ENCODE peak calls at places on chromosomes 4 and X, in five cellular contexts. X is brain microvascular endothelial cell, W is lower leg skin, I is left lung, U is neuronal stem cell. R is an unnamed sample.

GRCh38 chr4:100907465-100908454 is 389.9 kb upstream of the EMCN start:
- DNase-seq in U (no peak), W (no peak), I (no peak), X (no peak), R (no peak)

GRCh38 chr4:163901305-163901704 is 406.8 kb downstream of the TMA16 start:
- DNase-seq in W (no peak), X (no peak), I (no peak), U (no peak), R (no peak)

GRCh38 chr4:44804301-44804700 is 77.9 kb upstream of the GNPDA2 start:
- DNase-seq in U (no peak), W (no peak), I (no peak), X (no peak), R (no peak)

GRCh38 chrX:123190096-123190495 is 6.0 kb downstream of the GRIA3 start:
- DNase-seq in I (no peak), W (no peak), U (no peak), X (no peak), R (no peak)

GRCh38 chrX:40099046-40099968 is 1.5 kb upstream of the BCOR start:
- DNase-seq in W (no peak), U (no peak), I (peak; percentile 84), X (no peak), R (peak; percentile 72)

GRCh38 chr4:139099366-139099982 is 77.5 kb downstream of the ELF2 start:
- DNase-seq in U (peak; percentile 83), W (peak; percentile 51), I (no peak), X (peak; percentile 53), R (no peak)

GRCh38 chr4:78150465-78150864 is 93.3 kb downstream of the FRAS1 start:
- DNase-seq in I (no peak), W (no peak), X (no peak), U (no peak), R (no peak)

GRCh38 chr4:75708218-75708691 is 16.1 kb upstream of the USO1 start:
- DNase-seq in U (no peak), I (no peak), W (no peak), X (no peak), R (no peak)

GRCh38 chrX:150211988-150212387 is 151.1 kb upstream of the MAMLD1 start:
- DNase-seq in U (no peak), W (no peak), I (no peak), X (peak; percentile 33), R (no peak)

GRCh38 chrX:152813211-152813610 is 17.3 kb downstream of the CETN2 start:
- DNase-seq in X (no peak), U (no peak), I (no peak), W (no peak), R (no peak)

GRCh38 chr4:161555689-161556660 is 607.8 kb downstream of the FSTL5 start:
- DNase-seq in U (no peak), W (no peak), X (peak; percentile 83), I (no peak), R (no peak)

GRCh38 chr4:80806472-80806871 is 224.0 kb upstream of the BMP3 start:
- DNase-seq in X (no peak), U (no peak), W (no peak), I (no peak), R (no peak)

GRCh38 chr4:65502151-65502691 is 168.1 kb downstream of the EPHA5 start:
- DNase-seq in I (no peak), X (peak; percentile 44), W (no peak), U (no peak), R (no peak)

GRCh38 chr4:825063-825968 is 613 bp downstream of the CPLX1 start:
- DNase-seq in X (no peak), U (peak; percentile 48), W (no peak), I (peak; percentile 72), R (peak; percentile 63)

GRCh38 chrX:136954930-136955329 is 74.4 kb upstream of the RBMX start:
- DNase-seq in X (no peak), I (no peak), U (no peak), W (no peak), R (no peak)

GRCh38 chr4:176274441-176274840 is 5.4 kb upstream of the ASB5 start:
- DNase-seq in X (no peak), I (no peak), U (no peak), W (no peak), R (no peak)

GRCh38 chr4:142367326-142368188 is 478.5 kb downstream of the INPP4B start:
- DNase-seq in X (no peak), U (no peak), W (no peak), I (no peak), R (no peak)

GRCh38 chr4:47374477-47374876 is 89.0 kb downstream of the COMMD8 start:
- DNase-seq in X (no peak), W (no peak), U (no peak), I (no peak), R (no peak)

DNA sequence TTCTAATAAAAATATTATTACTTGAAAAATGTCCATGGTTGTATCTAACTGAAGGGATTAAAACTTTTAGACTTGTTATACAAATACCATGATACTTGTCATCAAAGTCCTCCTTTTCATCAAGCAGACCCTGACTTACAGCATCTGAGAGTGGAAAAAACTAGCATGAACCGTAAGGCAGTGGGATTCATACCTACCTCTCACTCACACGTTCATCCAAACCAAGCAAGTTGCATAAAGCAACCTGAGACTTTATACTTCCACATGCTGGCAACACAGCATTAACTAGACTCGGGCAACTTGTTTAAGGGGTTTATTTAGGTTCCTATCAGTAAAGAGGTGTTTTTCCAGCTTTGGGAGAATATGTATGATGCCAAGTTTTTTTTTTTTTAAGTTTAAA is 22.6 kb upstream of the TLR7 start:
- DNase-seq in U (no peak), I (no peak), W (no peak), X (no peak), R (no peak)
- H3K4me3 ChIP-seq in U (no peak overlapping the region), I (no peak overlapping the region), W (no peak overlapping the region), X (no peak overlapping the region), R (no peak overlapping the region)

GRCh38 chrX:45807572-45808425 is 607.1 kb upstream of the DIPK2B start:
- DNase-seq in X (peak; percentile 59), I (no peak), W (no peak), U (peak; percentile 11), R (no peak)

GRCh38 chrX:45799576-45799975 is 598.9 kb upstream of the DIPK2B start:
- DNase-seq in U (no peak), I (no peak), W (no peak), X (no peak), R (no peak)

GRCh38 chrX:45806410-45807121 is 605.9 kb upstream of the DIPK2B start:
- DNase-seq in I (no peak), X (peak; percentile 84), W (no peak), U (no peak), R (no peak)

GRCh38 chrX:45801554-45801953 is 600.9 kb upstream of the DIPK2B start:
- DNase-seq in X (peak; percentile 24), I (no peak), W (no peak), U (no peak), R (no peak)

DNA sequence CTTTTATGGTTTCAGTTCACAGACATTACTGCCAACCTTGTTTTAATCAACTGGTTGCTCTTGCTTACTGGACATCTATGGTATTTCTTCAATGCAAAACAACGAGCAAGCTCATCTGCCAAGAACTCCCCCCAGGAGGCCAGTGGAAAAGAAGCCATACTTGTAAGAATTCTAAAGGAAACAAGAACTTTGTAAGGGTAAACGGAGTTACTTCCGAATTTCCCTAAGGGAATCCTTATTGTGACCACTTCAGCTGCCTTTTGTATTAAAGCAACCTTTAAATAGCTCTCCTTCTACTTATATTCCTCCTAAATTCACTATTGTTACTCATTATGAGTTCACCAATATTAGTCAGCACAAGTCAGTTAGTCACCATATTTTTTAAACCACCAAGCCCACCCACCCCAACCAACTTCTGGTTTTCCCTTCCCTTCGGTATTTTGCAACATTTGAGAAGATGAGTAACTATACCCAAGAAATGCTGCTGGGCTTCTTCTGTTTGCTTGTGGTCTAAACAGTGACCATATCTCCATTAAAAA is 602.8 kb upstream of the DIPK2B start:
- DNase-seq in U (no peak), X (peak; percentile 90), I (no peak), W (no peak), R (no peak)
- H3K4me3 ChIP-seq in U (no peak overlapping the region), X (no peak overlapping the region), I (no peak overlapping the region), W (no peak overlapping the region), R (no peak overlapping the region)

GRCh38 chrX:65821721-65822496 is 154.5 kb downstream of the MSN start:
- DNase-seq in W (no peak), I (peak; percentile 86), X (no peak), U (no peak), R (peak; percentile 68)
- H3K4me3 ChIP-seq in W (no peak overlapping the region), I (peak overlapping the region; percentile 33), X (no peak overlapping the region), U (no peak overlapping the region), R (peak overlapping the region; percentile 43)

DNA sequence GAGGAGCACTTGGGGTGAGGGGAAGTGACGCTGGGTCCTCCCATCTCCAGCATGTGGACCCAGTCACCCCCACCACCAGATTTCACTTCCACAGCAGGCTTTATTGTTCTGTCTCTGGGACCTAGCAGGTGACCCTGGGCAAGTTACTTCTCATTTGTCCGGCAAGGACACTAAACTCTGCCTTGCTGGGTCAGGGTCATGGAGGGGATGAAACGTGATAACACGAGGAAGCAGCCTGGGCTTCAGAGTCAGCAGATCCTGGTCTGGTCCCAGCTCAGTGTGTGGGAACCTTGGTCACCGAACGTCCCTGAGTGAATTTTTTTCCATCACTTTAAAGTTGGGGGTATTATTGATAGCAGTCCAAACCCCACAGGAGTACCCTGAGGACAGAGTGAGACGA is 3.9 kb downstream of the UBA1 start:
- DNase-seq in W (no peak), X (no peak), U (no peak), I (no peak), R (no peak)
- H3K4me3 ChIP-seq in W (no peak overlapping the region), X (peak overlapping the region; percentile 9), U (no peak overlapping the region), I (no peak overlapping the region), R (no peak overlapping the region)

GRCh38 chr4:10461850-10462400 is 4.7 kb upstream of the ZNF518B start:
- DNase-seq in X (no peak), I (no peak), W (no peak), U (no peak), R (no peak)
- H3K4me3 ChIP-seq in X (peak overlapping the region; percentile 44), I (peak overlapping the region; percentile 27), W (no peak overlapping the region), U (peak overlapping the region; percentile 68), R (peak overlapping the region; percentile 29)

GRCh38 chr4:147597561-147597960 is 19.6 kb upstream of the TMEM184C start:
- DNase-seq in U (no peak), I (no peak), W (no peak), X (no peak), R (no peak)
- H3K4me3 ChIP-seq in U (no peak overlapping the region), I (no peak overlapping the region), W (no peak overlapping the region), X (no peak overlapping the region), R (no peak overlapping the region)

GRCh38 chrX:49725923-49726904 is 30.4 kb upstream of the PAGE1 start:
- DNase-seq in I (peak; percentile 32), U (no peak), X (no peak), W (no peak), R (no peak)
- H3K4me3 ChIP-seq in I (no peak overlapping the region), U (no peak overlapping the region), X (no peak overlapping the region), W (no peak overlapping the region), R (no peak overlapping the region)

GRCh38 chr4:61201562-61202099 is 1.5 kb downstream of the ADGRL3 start:
- DNase-seq in X (no peak), U (no peak), W (no peak), I (peak; percentile 74), R (no peak)

GRCh38 chr4:61202638-61203495 is 2.7 kb downstream of the ADGRL3 start:
- DNase-seq in U (peak; percentile 29), W (no peak), I (no peak), X (peak; percentile 37), R (no peak)

GRCh38 chr4:61202100-61202637 is 2.0 kb downstream of the ADGRL3 start:
- DNase-seq in W (no peak), U (peak; percentile 27), X (no peak), I (peak; percentile 83), R (no peak)

GRCh38 chr4:61200991-61201526 is 933 bp downstream of the ADGRL3 start:
- DNase-seq in I (peak; percentile 61), U (peak; percentile 33), X (peak; percentile 45), W (no peak), R (no peak)

GRCh38 chr4:61204353-61204752 is 4.2 kb downstream of the ADGRL3 start:
- DNase-seq in X (peak; percentile 93), U (peak; percentile 63), I (no peak), W (no peak), R (no peak)
- H3K4me3 ChIP-seq in X (no peak overlapping the region), U (no peak overlapping the region), I (no peak overlapping the region), W (no peak overlapping the region), R (no peak overlapping the region)